ENCODE peak calls at places on chromosomes 11 and 22, in four cellular contexts. Y, A, N and M are unnamed samples.

GRCh38 chr11:14742849-14743248 is 99.2 kb downstream of the PDE3B start:
- DNase-seq in Y (no peak), A (no peak), N (no peak), M (no peak)

GRCh38 chr11:10751581-10751940 is 515 bp downstream of the CTR9 start:
- DNase-seq in Y (no peak), A (no peak), N (no peak), M (no peak)

GRCh38 chr11:39786682-39787081 is 1672.8 kb downstream of the LRRC4C start:
- DNase-seq in Y (no peak), A (no peak), N (no peak), M (no peak)

GRCh38 chr11:103453901-103454300 is 344.7 kb downstream of the DYNC2H1 start:
- DNase-seq in Y (no peak), A (no peak), N (no peak), M (no peak)

GRCh38 chr11:1742371-1742770 is 8.0 kb downstream of the IFITM10 start:
- DNase-seq in Y (no peak), A (peak), N (peak), M (no peak)

GRCh38 chr11:65770951-65771567 is 9.7 kb downstream of the AP5B1 start:
- DNase-seq in Y (no peak), A (no peak), N (no peak), M (no peak)

GRCh38 chr11:20388096-20389055 is 860 bp downstream of the PRMT3 start:
- DNase-seq in Y (no peak), A (no peak), N (no peak), M (peak)

GRCh38 chr11:116862101-116862637 is 24.7 kb upstream of the APOA1 start:
- DNase-seq in Y (no peak), A (no peak), N (no peak), M (no peak)

GRCh38 chr11:134535029-134536025 is 123.3 kb upstream of the B3GAT1 start:
- DNase-seq in Y (no peak), A (no peak), N (peak), M (no peak)

GRCh38 chr11:68387840-68388239 is 72.7 kb upstream of the PPP6R3 start:
- DNase-seq in Y (no peak), A (no peak), N (no peak), M (peak)

GRCh38 chr22:46595545-46595944 is 24.6 kb upstream of the GRAMD4 start:
- DNase-seq in Y (no peak), A (no peak), N (no peak), M (peak)

GRCh38 chr11:64687204-64687603 is 35.8 kb downstream of the NRXN2 start:
- DNase-seq in Y (peak), A (peak), N (no peak), M (peak)

GRCh38 chr11:67416416-67417335 is 1.2 kb downstream of the CARNS1 start:
- DNase-seq in Y (peak), A (no peak), N (no peak), M (peak)

GRCh38 chr11:27876209-27876775 is 176.0 kb upstream of the BDNF start:
- DNase-seq in Y (no peak), A (no peak), N (no peak), M (no peak)

GRCh38 chr11:116461789-116462188 is 311.0 kb downstream of the BUD13 start:
- DNase-seq in Y (no peak), A (no peak), N (no peak), M (no peak)

GRCh38 chr11:78179459-78180071 is 8.9 kb downstream of the KCTD21 start:
- DNase-seq in Y (no peak), A (no peak), N (no peak), M (no peak)

GRCh38 chr11:66546368-66546965 is at the start of gene ACTN3:
- DNase-seq in Y (peak), A (peak), N (peak), M (peak)

GRCh38 chr11:78742430-78742829 is 167.8 kb upstream of the NARS2 start:
- DNase-seq in Y (no peak), A (peak), N (peak), M (peak)

GRCh38 chr11:93717501-93717900 is 23.8 kb downstream of the TAF1D start:
- DNase-seq in Y (no peak), A (no peak), N (no peak), M (no peak)

GRCh38 chr22:43186272-43187170 is at the start of gene TTLL12:
- DNase-seq in Y (no peak), A (peak), N (peak), M (peak)

GRCh38 chr11:534592-535518 is 521 bp downstream of the HRAS start:
- DNase-seq in Y (no peak), A (peak), N (peak), M (peak)

GRCh38 chr11:534197-534591 is 1.2 kb downstream of the HRAS start:
- DNase-seq in Y (no peak), A (peak), N (peak), M (no peak)

GRCh38 chr11:537622-538430 is 499 bp downstream of the LRRC56 start:
- DNase-seq in Y (no peak), A (peak), N (no peak), M (no peak)

GRCh38 chr11:536841-537621 is at the start of gene LRRC56:
- DNase-seq in Y (peak), A (peak), N (peak), M (peak)

DNA sequence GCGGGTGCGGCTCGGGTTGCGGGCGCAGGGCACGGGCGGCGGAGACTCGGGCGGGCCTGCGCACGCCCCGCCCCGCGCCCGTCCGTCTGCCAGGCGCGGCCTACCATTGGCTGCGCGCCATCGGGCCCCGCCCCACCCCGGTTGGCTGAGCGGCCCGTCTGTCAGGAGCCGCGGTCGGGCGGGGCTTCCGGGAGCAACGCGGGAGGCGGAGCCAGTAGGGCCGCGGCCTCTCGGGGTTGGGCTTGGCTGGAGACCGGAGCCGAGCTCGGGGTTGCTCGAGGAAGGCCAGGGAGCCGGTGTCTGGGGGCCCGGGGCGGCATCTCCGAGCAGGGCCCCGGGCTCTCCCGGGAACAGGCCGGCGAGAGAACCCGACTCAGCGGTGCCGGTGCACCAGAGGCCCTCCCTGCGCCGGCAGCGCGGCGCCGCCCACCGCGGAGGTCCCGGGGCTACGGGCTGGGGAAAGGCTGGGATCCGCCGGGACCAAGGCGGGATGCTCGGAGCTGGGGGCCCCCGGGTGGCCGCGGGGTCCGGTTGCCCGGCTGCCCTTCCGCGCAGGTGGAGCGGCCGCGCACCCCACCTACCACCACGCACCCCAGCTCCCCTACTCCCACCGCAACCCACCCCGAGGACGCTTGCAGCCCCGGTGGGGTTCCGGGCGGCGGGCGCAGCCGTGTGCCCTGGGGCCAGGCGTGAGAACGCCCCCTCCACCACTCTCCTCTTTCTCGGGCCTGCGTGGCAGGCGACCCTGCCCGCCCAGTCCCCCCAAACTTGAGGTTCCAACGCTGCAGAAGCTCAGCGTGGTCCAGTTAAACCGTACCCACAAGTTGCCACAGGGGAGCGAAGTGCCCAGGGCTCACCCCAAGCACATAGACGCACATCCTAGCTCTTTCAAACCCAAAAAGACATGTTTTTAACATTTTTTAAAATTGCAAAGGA is at the start of gene HRAS:
- DNase-seq in Y (peak), A (peak), N (peak), M (peak)
- H3K27ac ChIP-seq in Y (peak), A (peak), N (peak), M (peak)

GRCh38 chr22:39927544-39927943 is 26.7 kb downstream of the GRAP2 start:
- DNase-seq in Y (no peak), A (no peak), N (no peak), M (no peak)
- TF ChIP-seq CTCF in Y (no peak), A (no peak), N (no peak), M (no peak)

GRCh38 chr11:46351606-46352005 is 4.3 kb downstream of the DGKZ start:
- DNase-seq in Y (no peak), A (peak), N (no peak), M (no peak)

GRCh38 chr11:46350695-46351094 is 3.4 kb downstream of the DGKZ start:
- DNase-seq in Y (no peak), A (no peak), N (no peak), M (no peak)

GRCh38 chr11:46351148-46351547 is 3.9 kb downstream of the DGKZ start:
- DNase-seq in Y (no peak), A (no peak), N (no peak), M (no peak)

GRCh38 chr11:46353706-46354105 is 6.4 kb downstream of the DGKZ start:
- DNase-seq in Y (no peak), A (no peak), N (no peak), M (no peak)

GRCh38 chr11:46352063-46352841 is 5.0 kb downstream of the DGKZ start:
- DNase-seq in Y (no peak), A (peak), N (no peak), M (no peak)
- TF ChIP-seq POLR2A in Y (no peak), A (no peak), N (no peak), M (no peak)

GRCh38 chr22:30607300-30607930 is 441 bp downstream of the TCN2 start:
- DNase-seq in Y (no peak), A (no peak), N (no peak), M (no peak)
- H3K27ac ChIP-seq in Y (peak), A (peak), N (peak), M (peak)

GRCh38 chr22:35543702-35544101 is 3.1 kb downstream of the RASD2 start:
- DNase-seq in Y (no peak), A (no peak), N (no peak), M (no peak)

GRCh38 chr22:35544189-35544588 is 3.6 kb downstream of the RASD2 start:
- DNase-seq in Y (no peak), A (no peak), N (no peak), M (no peak)

GRCh38 chr22:35542157-35542971 is 1.7 kb downstream of the RASD2 start:
- DNase-seq in Y (no peak), A (no peak), N (no peak), M (peak)

GRCh38 chr22:35541254-35541748 is 670 bp downstream of the RASD2 start:
- DNase-seq in Y (no peak), A (peak), N (no peak), M (peak)

GRCh38 chr22:35542972-35543516 is 2.4 kb downstream of the RASD2 start:
- DNase-seq in Y (no peak), A (no peak), N (no peak), M (no peak)
- TF ChIP-seq CTCF in Y (no peak), A (no peak), N (no peak), M (no peak)

GRCh38 chr22:23912293-23912903 is 18.2 kb downstream of the MIF start:
- DNase-seq in Y (no peak), A (no peak), N (no peak), M (no peak)

GRCh38 chr22:23913306-23913660 is 19.1 kb downstream of the MIF start:
- DNase-seq in Y (no peak), A (no peak), N (no peak), M (no peak)

GRCh38 chr22:23915230-23915754 is 21.1 kb downstream of the MIF start:
- DNase-seq in Y (no peak), A (no peak), N (no peak), M (no peak)

GRCh38 chr22:23911318-23911980 is 17.3 kb downstream of the MIF start:
- DNase-seq in Y (no peak), A (no peak), N (no peak), M (no peak)

DNA sequence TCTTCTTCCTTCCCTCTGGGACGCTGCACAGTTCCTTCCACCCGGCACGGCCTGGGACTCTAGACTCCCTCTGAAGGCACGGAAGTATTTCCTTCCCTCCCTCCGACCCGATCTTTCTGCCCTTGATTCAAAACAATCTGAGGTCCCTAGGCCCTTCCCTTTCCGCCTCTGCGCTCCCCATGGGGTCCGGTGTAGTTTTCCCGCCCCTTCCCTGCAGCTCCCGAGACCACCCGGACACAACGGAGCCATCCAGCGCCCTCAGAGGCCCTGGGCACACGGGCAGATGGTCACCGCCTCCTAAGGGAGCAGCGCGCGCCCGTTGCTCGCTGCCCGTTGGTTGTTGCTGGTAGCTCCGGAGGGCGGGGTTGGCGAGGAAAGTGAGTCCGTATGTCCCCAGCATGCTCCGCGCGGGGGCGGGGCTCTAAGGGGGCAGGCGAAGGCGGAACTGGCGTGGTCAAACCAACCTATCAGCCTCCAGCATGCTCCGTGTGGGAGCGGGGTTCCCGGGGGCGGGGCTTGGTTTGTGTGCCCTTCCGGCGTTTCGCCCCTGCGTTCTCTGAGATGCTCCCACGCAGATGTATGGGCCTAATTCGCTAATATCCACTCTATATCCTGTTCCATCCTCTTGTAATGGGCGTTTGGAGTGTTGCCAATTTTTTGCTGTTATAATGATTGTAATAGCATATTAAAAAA is 19.6 kb downstream of the MIF start:
- DNase-seq in Y (peak), A (peak), N (peak), M (peak)
- TF ChIP-seq POLR2A in Y (peak), A (peak), N (peak), M (peak)

GRCh38 chr11:313304-313786 is 495 bp upstream of the IFITM1 start:
- DNase-seq in Y (no peak), A (no peak), N (no peak), M (no peak)
- H3K27ac ChIP-seq in Y (peak), A (peak), N (peak), M (peak)

GRCh38 chr11:62801071-62801470 is 4.2 kb downstream of the NXF1 start:
- DNase-seq in Y (no peak), A (no peak), N (no peak), M (no peak)

GRCh38 chr11:62806611-62807121 is 1.4 kb upstream of the NXF1 start:
- DNase-seq in Y (peak), A (no peak), N (no peak), M (peak)

GRCh38 chr11:62804310-62805043 is 763 bp downstream of the NXF1 start:
- DNase-seq in Y (peak), A (no peak), N (no peak), M (peak)

GRCh38 chr11:62805991-62806441 is 776 bp upstream of the NXF1 start:
- DNase-seq in Y (no peak), A (no peak), N (no peak), M (no peak)

GRCh38 chr11:62805044-62805892 is at the start of gene NXF1:
- DNase-seq in Y (peak), A (peak), N (peak), M (peak)
- TF ChIP-seq CTCF in Y (peak), A (no peak), N (peak), M (no peak)

DNA sequence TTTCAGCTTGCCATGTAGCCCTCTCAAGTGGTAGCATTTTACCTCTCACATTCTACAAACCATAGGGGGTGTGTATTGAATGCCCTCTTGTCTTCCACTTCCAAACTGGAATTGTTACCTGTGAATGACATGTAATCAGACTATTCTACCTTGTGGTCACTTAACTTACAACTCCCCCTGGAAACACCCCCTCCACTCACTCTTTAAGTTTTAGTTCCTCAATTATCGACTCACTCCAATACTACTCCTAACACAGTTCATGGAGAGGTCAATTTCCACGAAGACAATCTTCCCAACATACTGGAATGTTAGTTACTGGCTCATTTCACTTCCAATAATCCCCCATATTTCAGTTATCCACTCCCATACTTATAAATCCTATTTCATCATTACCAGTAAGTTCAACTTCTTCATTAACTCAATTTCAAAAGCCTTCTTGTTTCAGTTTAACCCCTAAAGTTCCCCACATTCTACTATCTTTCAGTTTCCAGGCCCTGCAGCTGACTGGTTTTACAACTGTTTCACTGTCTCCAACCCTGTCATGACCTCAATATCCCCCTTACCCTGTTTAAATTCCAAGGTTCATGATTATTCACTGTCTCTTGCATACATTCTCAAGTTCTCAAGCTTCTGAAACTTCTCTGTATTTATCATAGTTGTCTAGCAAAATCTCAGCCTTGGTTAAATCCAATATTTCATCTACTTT is 92.5 kb downstream of the C11orf87 start:
- DNase-seq in Y (no peak), A (no peak), N (no peak), M (no peak)
- TF ChIP-seq POLR2A in Y (no peak), A (no peak), N (no peak), M (no peak)